ENCODE peak calls at places on chromosomes 5 and 9, in six cellular contexts. D is uterus, W is left lung, C is tibial artery, K is fibroblast of lung, F is transverse colon. E is an unnamed sample. For H3K4me1, the result is how much of the 10 kb centered on the place peaks cover.

GRCh38 chr5:38757451-38758245 is 88.2 kb upstream of the OSMR start:
- DNase-seq in D (peak), W (no peak), K (peak), C (no peak), F (no peak), E (no peak)

GRCh38 chr9:124010303-124010664 is 1.3 kb upstream of the LHX2 start:
- DNase-seq in F (no peak), K (no peak), W (no peak), C (no peak), D (no peak), E (no peak)

GRCh38 chr5:139847790-139848507 is 52.3 kb downstream of the PSD2 start:
- DNase-seq in W (no peak), K (peak), F (peak), D (peak), C (peak), E (no peak)

GRCh38 chr5:178403956-178404600 is 171.5 kb upstream of the PHYKPL start:
- DNase-seq in C (no peak), F (no peak), W (no peak), K (no peak), D (no peak), E (no peak)

GRCh38 chr5:172664018-172664417 is 23.0 kb downstream of the NEURL1B start:
- DNase-seq in W (no peak), D (no peak), F (no peak), K (no peak), C (no peak), E (no peak)

GRCh38 chr9:123614503-123615258 is 258.7 kb downstream of the CRB2 start:
- DNase-seq in D (no peak), K (no peak), F (no peak), C (no peak), W (no peak), E (no peak)

GRCh38 chr9:70395652-70396051 is 18.8 kb downstream of the KLF9 start:
- DNase-seq in D (no peak), K (no peak), F (no peak), W (no peak), C (no peak), E (no peak)

GRCh38 chr5:112339761-112340160 is 79.3 kb downstream of the EPB41L4A start:
- DNase-seq in D (no peak), K (no peak), F (no peak), C (no peak), W (no peak), E (no peak)

GRCh38 chr5:56211298-56211865 is 21.7 kb downstream of the ANKRD55 start:
- DNase-seq in D (no peak), C (no peak), W (peak), K (peak), F (no peak), E (no peak)

GRCh38 chr9:98121096-98121495 is 2.1 kb upstream of the TRIM14 start:
- DNase-seq in F (peak), C (no peak), W (no peak), D (no peak), K (no peak), E (no peak)

GRCh38 chr5:172647341-172648007 is 6.4 kb downstream of the NEURL1B start:
- DNase-seq in C (no peak), K (no peak), D (no peak), W (no peak), F (peak), E (no peak)

GRCh38 chr9:101635473-101635872 is 40.7 kb upstream of the PPP3R2 start:
- DNase-seq in K (no peak), F (no peak), W (no peak), D (no peak), C (no peak), E (no peak)

GRCh38 chr9:137893670-137894069 is 16.1 kb downstream of the CACNA1B start:
- DNase-seq in K (no peak), D (no peak), W (no peak), F (no peak), C (no peak), E (no peak)

GRCh38 chr9:117714282-117714681 is 10.1 kb downstream of the TLR4 start:
- DNase-seq in K (no peak), C (no peak), D (no peak), W (no peak), F (no peak), E (no peak)

GRCh38 chr5:9126490-9126889 is 419.4 kb downstream of the SEMA5A start:
- DNase-seq in C (no peak), W (no peak), D (no peak), K (peak), F (no peak), E (no peak)

GRCh38 chr5:55712023-55712859 is at the start of gene SLC38A9:
- DNase-seq in W (peak), C (peak), K (peak), D (peak), F (peak), E (peak)

GRCh38 chr5:149356391-149356790 is 1.5 kb upstream of the PCYOX1L start:
- DNase-seq in K (no peak), F (no peak), D (no peak), W (no peak), C (no peak), E (no peak)

GRCh38 chr9:85224729-85225128 is 517.0 kb downstream of the AGTPBP1 start:
- DNase-seq in W (no peak), C (no peak), K (peak), D (no peak), F (no peak), E (no peak)

GRCh38 chr5:4804619-4805211 is 335.4 kb upstream of the ADAMTS16 start:
- DNase-seq in K (no peak), F (no peak), D (no peak), C (no peak), W (no peak), E (no peak)

GRCh38 chr5:73640861-73641320 is 14.9 kb downstream of the ARHGEF28 start:
- DNase-seq in K (peak), W (no peak), C (no peak), F (no peak), D (no peak), E (no peak)

GRCh38 chr5:72298711-72299110 is 21.3 kb downstream of the MRPS27 start:
- DNase-seq in K (no peak), C (no peak), F (no peak), W (no peak), D (no peak), E (no peak)
- H3K4me3 ChIP-seq in K (no peak), C (no peak), F (no peak), W (no peak), D (no peak), E (no peak)

GRCh38 chr9:127539982-127540663 is 72.0 kb upstream of the STXBP1 start:
- DNase-seq in W (no peak), K (peak), C (no peak), F (no peak), D (no peak), E (no peak)
- H3K4me1 ChIP-seq in W (half or more), K (half or more), C (half or more), F (half or more), D (under half), E (half or more)

DNA sequence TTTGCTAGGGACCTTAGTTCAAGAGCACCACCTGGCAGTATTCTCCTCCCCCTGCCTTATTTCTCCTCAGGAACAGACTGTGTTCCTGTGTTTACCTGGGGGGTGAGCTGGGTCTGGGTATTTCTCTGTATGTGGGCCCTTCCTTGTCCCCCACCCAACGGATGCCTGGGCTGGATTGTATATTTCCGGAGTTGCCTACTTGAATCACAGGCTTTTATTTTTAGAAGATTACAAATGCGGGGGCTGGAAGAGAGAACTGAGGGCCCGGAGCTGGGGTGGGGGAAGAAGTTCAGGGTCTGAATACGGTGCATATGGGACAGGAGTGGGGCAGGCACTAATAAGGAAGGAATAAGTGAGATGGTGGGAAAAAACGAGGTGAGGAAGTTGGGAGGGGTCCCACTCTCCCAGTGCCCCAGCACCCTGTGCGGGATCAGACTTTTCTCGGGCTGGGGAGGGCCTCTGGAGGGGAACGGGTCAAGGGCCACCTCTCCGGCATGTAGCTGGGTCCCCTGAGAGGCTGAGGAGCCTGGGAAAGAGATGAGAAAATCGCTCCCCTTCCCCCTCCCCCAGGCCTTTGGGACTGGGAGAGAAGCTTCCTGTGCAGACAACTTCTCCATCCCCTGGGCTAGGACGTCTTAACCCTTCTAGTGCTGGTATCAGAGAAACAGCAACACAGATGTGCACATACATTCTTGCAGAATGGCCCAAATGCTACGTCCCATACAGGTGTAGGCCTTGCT is 42.1 kb downstream of the PCDH1 start:
- DNase-seq in C (no peak), W (no peak), K (peak), F (no peak), D (no peak), E (no peak)
- H3K27ac ChIP-seq in C (peak), W (peak), K (no peak), F (peak), D (peak), E (peak)

GRCh38 chr5:60835554-60835953 is 8.5 kb downstream of the ELOVL7 start:
- DNase-seq in D (no peak), F (no peak), K (peak), W (no peak), C (no peak), E (no peak)

GRCh38 chr5:60830581-60831127 is 13.4 kb downstream of the ELOVL7 start:
- DNase-seq in K (no peak), D (no peak), C (no peak), W (no peak), F (no peak), E (no peak)

GRCh38 chr5:60841361-60841760 is 2.7 kb downstream of the ELOVL7 start:
- DNase-seq in D (no peak), K (no peak), C (no peak), F (no peak), W (no peak), E (no peak)

GRCh38 chr5:60836131-60836530 is 7.9 kb downstream of the ELOVL7 start:
- DNase-seq in K (peak), W (no peak), C (no peak), D (no peak), F (no peak), E (no peak)
- H3K4me3 ChIP-seq in K (no peak), W (no peak), C (no peak), D (no peak), F (no peak), E (no peak)

GRCh38 chr5:180809403-180810209 is 7.0 kb upstream of the MGAT1 start:
- DNase-seq in F (peak), C (peak), W (peak), K (peak), D (peak), E (peak)
- H3K4me1 ChIP-seq in F (half or more), C (half or more), W (half or more), K (under half), D (under half), E (half or more)

GRCh38 chr9:130053504-130054427 is at the start of gene GPR107:
- DNase-seq in W (peak), C (peak), D (peak), K (peak), F (peak), E (no peak)

GRCh38 chr9:130053109-130053503 is 600 bp upstream of the GPR107 start:
- DNase-seq in C (no peak), D (no peak), W (no peak), F (no peak), K (no peak), E (no peak)

GRCh38 chr9:130051855-130052254 is 1.9 kb upstream of the GPR107 start:
- DNase-seq in C (no peak), F (no peak), K (no peak), D (no peak), W (no peak), E (no peak)

GRCh38 chr9:130049431-130050210 is 4.1 kb upstream of the GPR107 start:
- DNase-seq in D (no peak), F (no peak), C (no peak), W (no peak), K (no peak), E (no peak)

DNA sequence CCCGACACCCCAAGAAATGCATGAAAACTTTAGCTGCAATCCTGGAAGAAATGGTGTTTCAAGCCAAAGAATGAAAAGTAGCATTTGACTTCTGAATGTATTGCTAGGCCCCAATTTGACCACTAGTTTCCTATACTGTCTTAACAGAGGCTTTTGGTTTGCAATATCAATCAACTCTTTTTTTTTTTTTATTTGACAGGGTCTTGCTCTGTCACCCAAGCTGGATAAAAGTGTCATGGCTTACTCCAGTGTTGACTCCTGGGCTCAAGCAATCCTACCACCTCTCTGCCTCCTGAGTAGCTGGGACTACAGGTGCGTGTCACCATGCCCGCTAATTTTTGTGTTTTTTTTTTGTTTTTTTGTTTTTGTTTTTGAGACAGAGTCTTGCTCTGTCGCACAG is 3.2 kb upstream of the GPR107 start:
- DNase-seq in C (no peak), K (no peak), D (no peak), W (no peak), F (no peak), E (no peak)
- H3K27ac ChIP-seq in C (no peak), K (no peak), D (no peak), W (no peak), F (no peak), E (no peak)

DNA sequence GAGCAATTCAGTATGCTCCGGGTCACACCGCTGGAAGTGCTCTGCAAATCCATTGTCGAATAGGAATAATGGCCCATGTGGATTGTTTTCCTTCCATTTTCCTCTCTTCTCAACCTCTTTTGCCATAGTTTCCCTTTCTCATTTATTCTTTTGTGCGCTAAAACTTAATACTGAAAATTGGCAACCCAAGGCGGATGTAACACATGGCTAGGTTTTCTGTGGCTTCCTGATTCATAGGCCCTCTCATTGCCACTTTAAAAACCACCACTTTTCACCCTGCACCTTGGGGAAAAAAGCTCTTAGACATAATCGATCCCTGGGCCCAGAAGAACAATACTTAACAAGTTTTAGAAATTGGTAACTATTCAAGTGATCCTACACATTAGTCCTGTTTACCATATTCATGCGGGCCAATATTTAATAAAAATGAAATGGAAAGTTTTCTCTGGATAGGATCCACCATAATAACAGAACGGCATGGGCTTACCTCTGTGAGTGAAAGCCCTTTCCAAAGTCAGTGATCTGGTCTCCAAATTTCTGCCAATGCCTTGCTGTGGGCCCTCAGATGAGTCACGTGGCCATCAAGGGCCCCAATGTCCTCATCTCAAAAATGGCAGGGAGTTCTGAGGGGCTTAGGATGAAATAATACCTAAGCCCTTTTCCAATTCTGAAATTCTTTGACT is 34.6 kb downstream of the ITK start:
- DNase-seq in D (no peak), W (no peak), C (no peak), F (no peak), K (no peak), E (no peak)
- H3K4me3 ChIP-seq in D (no peak), W (no peak), C (no peak), F (no peak), K (no peak), E (no peak)